ENCODE peak calls at places on chromosomes 7 and 10, in nine cellular contexts. E, Q, U, D, V, N, R, H and F are unnamed samples.

GRCh38 chr7:45451636-45452035 is 122.5 kb upstream of the ADCY1 start:
- DNase-seq in R (no peak), Q (no peak), N (no peak), U (no peak), V (no peak), H (no peak), D (no peak), E (no peak), F (no peak)

GRCh38 chr10:131207584-131208532 is 103.7 kb downstream of the TCERG1L start:
- DNase-seq in N (no peak), V (peak), D (no peak), H (no peak), E (no peak), Q (no peak), R (no peak), U (no peak), F (no peak)

GRCh38 chr7:19009241-19009935 is 108.0 kb downstream of the TWIST1 start:
- DNase-seq in H (no peak), V (no peak), E (no peak), U (no peak), N (no peak), Q (no peak), D (no peak), R (no peak), F (no peak)

GRCh38 chr7:68176974-68177373 is 1180.3 kb downstream of the TYW1 start:
- DNase-seq in H (peak), Q (peak), E (peak), V (no peak), U (no peak), D (peak), R (no peak), N (no peak), F (peak)

GRCh38 chr7:70097639-70098038 is 499.4 kb downstream of the AUTS2 start:
- DNase-seq in N (no peak), D (no peak), Q (no peak), H (no peak), R (no peak), U (no peak), V (no peak), E (no peak), F (peak)

GRCh38 chr10:6300106-6300783 is 97.5 kb downstream of the PFKFB3 start:
- DNase-seq in E (peak), Q (no peak), N (no peak), H (no peak), V (no peak), R (no peak), D (no peak), U (peak), F (peak)

GRCh38 chr7:51326646-51327286 is 10.2 kb upstream of the COBL start:
- DNase-seq in D (no peak), U (no peak), N (no peak), V (no peak), Q (no peak), H (peak), E (no peak), R (no peak), F (no peak)

GRCh38 chr7:131544449-131545425 is 11.7 kb downstream of the PODXL start:
- DNase-seq in Q (peak), D (no peak), U (no peak), V (no peak), E (peak), N (no peak), R (no peak), H (no peak), F (peak)

GRCh38 chr7:47792521-47793121 is 155.6 kb downstream of the PKD1L1 start:
- DNase-seq in D (no peak), H (no peak), U (no peak), R (no peak), V (no peak), Q (no peak), N (no peak), E (peak), F (no peak)